ENCODE peak calls at places on chromosomes 16 and 17, in four cellular contexts. K, Z, F and D are unnamed samples.

GRCh38 chr16:24036038-24036543 is 200.3 kb downstream of the PRKCB start:
- DNase-seq in K (no peak), Z (no peak), F (no peak), D (no peak)

GRCh38 chr16:77636615-77637014 is 85.7 kb upstream of the NUDT7 start:
- DNase-seq in K (no peak), F (no peak), Z (no peak), D (no peak)

GRCh38 chr16:55907661-55908060 is 32.5 kb upstream of the CES5A start:
- DNase-seq in F (no peak), K (no peak), Z (no peak), D (no peak)

GRCh38 chr16:47136101-47136820 is 7.5 kb downstream of the NETO2 start:
- DNase-seq in K (no peak), Z (no peak), F (no peak), D (peak)

GRCh38 chr16:68760671-68761275 is 23.7 kb downstream of the CDH1 start:
- DNase-seq in K (no peak), F (no peak), Z (no peak), D (peak)

GRCh38 chr16:3570420-3571062 is 6.7 kb downstream of the NLRC3 start:
- DNase-seq in Z (no peak), K (no peak), F (no peak), D (no peak)

GRCh38 chr17:16818340-16818739 is 128.3 kb downstream of the CCDC144A start:
- DNase-seq in Z (no peak), K (peak), F (no peak), D (no peak)

GRCh38 chr17:34740936-34741515 is 161.6 kb downstream of the TMEM132E start:
- DNase-seq in K (no peak), F (no peak), Z (no peak), D (no peak)

GRCh38 chr16:27444015-27444414 is 42.0 kb downstream of the IL21R start:
- DNase-seq in F (peak), Z (no peak), K (no peak), D (no peak)

GRCh38 chr16:5541356-5541755 is 443.8 kb upstream of the EEF2KMT start:
- DNase-seq in K (no peak), F (no peak), Z (no peak), D (no peak)

GRCh38 chr17:50346313-50347086 is 574 bp downstream of the XYLT2 start:
- DNase-seq in F (no peak), Z (no peak), K (peak), D (peak)

GRCh38 chr17:55446581-55447205 is 25.1 kb upstream of the MMD start:
- DNase-seq in Z (no peak), K (no peak), F (no peak), D (no peak)

GRCh38 chr17:45235071-45236001 is 13.7 kb downstream of the FMNL1 start:
- DNase-seq in K (peak), Z (peak), F (peak), D (peak)

GRCh38 chr17:16171613-16172012 is 43.7 kb downstream of the NCOR1 start:
- DNase-seq in Z (no peak), F (no peak), K (no peak), D (no peak)

GRCh38 chr16:79519448-79519847 is 81.1 kb downstream of the MAF start:
- DNase-seq in K (no peak), F (no peak), Z (no peak), D (peak)

GRCh38 chr17:1180958-1181768 is 1.4 kb upstream of the ABR start:
- DNase-seq in F (no peak), Z (no peak), K (peak), D (peak)

GRCh38 chr16:53061701-53062159 is 6.9 kb downstream of the CHD9 start:
- DNase-seq in K (no peak), F (no peak), Z (no peak), D (peak)

GRCh38 chr17:1452836-1453235 is 3.2 kb downstream of the CRK start:
- DNase-seq in Z (no peak), K (no peak), F (no peak), D (no peak)

GRCh38 chr16:24539850-24540484 is 601 bp downstream of the RBBP6 start:
- DNase-seq in Z (no peak), F (peak), K (peak), D (peak)

DNA sequence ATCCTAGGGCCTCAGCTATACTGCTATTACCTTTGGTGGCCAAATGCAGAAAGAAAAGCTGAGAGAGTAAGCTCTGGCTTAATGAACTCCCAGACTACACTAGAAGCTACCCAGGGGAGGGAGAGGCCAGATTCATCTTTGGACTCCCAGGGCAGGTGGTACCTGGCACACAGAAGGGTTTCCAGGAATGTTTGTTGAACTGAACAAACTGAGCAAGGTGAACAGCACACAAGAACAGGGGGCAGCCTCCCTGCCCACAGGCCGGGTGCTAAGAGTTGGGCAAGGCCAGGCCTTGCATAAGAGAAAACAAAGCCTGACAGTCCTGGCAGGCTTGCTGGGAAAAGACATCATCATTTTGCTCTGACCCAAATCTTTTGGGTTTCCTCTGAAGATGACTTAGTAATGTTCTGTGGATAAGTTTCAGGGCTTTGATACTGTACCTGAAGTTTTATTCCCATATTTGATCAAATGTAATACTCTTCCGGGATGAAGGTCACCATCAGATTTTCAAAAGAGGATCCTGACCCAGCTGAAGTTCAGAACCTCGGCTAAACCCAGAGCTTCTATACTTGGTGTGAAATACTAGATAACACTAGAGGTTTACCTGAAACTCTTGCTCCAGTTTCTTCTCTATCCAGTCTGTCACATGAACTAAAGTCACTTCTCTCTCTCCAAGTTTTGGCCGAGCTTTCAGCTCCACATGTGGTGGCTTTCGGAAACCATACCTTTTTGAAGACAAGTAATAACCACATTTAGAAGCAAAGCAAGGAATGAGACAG is 20.5 kb upstream of the ERN1 start:
- DNase-seq in F (peak), K (no peak), Z (peak), D (no peak)
- TF ChIP-seq CTCF in F (no peak), K (no peak), Z (no peak), D (no peak)

GRCh38 chr16:87930456-87930855 is 5.9 kb downstream of the CA5A start:
- DNase-seq in F (no peak), Z (no peak), K (no peak), D (peak)
- TF ChIP-seq CTCF in F (peak), Z (no peak), K (peak), D (no peak)

GRCh38 chr17:74212913-74213791 is at the start of gene TTYH2:
- DNase-seq in K (peak), F (peak), Z (peak), D (peak)
- TF ChIP-seq CTCF in K (no peak), F (peak), Z (no peak), D (peak)

DNA sequence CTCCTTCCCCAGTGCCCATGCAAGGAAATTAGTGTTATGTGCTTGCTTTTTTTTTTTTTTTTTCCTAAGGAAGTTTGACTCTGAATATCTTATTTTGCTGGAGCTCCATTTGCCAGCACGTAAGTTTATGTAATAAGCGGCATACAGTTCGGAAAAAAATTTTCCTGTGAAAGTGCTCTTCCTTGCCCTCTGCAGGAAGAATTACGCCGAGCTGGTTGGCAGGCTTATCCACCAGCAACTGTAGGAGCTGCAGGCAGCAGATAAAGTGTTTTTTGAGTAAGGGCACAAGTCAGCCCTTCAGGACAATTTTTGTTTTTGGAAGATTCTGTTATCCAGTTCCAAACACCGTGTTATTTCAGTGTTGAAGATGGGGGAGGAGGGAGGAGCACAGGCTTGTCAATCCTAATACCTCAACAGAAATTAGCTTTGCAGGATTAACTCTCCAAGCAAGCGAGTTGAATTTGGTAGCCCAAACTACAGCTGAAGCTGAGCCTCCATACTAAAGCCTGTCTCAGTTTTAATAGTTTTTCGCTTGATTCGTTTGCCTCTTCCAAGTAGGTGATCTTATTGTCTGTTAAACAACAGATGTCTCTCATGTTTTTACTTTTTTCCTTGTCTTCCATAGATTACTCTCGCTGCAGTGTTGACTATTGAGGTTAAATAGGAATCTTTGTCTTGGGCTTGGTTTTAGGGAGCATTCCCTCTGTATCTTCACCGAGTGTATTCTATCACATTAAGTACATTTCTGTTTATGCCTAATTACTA is 1.1 kb downstream of the SPECC1 start:
- DNase-seq in Z (peak), K (peak), F (peak), D (no peak)
- TF ChIP-seq CTCF in Z (peak), K (peak), F (peak), D (no peak)

GRCh38 chr17:39763046-39763800 is 25.5 kb downstream of the GRB7 start:
- DNase-seq in K (no peak), Z (no peak), F (no peak), D (no peak)

GRCh38 chr17:39765766-39766165 is 28.0 kb downstream of the GRB7 start:
- DNase-seq in K (no peak), F (no peak), Z (no peak), D (no peak)

GRCh38 chr17:39761861-39762496 is 24.2 kb downstream of the GRB7 start:
- DNase-seq in K (no peak), F (no peak), Z (no peak), D (peak)

GRCh38 chr17:39767147-39767546 is 29.4 kb downstream of the GRB7 start:
- DNase-seq in K (no peak), Z (no peak), F (no peak), D (peak)

DNA sequence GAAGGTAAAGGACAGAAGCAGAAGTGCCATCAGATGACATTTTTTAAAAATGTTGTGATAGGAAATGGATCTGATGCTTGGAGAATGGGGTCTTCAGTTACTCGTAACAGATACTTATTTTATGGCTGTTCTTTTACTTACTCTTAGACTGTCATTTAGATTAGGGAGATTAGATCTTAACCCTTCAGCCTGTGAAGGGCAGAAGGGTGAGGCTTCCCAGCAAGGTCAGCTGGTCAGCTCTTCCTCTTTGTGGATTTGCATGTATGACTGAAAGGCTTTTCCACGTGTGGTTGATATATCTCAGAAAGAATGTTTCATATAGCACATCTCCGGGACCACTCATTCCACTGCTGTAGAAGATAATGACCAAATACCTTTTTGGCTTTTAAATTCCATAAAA is 27.4 kb downstream of the GRB7 start:
- DNase-seq in K (no peak), Z (no peak), F (no peak), D (no peak)
- TF ChIP-seq CTCF in K (no peak), Z (no peak), F (no peak), D (no peak)

DNA sequence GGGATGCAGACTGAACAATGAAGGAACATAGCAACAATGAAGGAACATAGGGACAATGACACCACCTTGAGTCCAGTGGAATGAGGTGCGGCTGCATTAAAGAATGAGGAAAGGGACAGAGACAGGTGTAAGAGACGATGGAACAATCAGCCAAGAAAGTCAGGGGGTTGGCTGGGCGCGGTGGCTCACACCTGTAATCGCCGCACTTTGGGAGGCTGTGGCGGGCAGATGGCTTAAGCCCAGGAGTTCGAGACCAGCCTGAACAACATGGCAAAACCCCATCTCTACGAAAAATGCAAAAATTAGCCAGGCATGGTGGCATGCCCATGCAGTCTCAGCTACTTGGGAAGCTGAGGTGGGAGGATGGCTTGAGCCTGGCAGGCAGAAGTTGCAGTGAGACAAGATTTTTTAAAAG is 13.6 kb upstream of the CBFB start:
- DNase-seq in Z (no peak), F (no peak), K (peak), D (peak)
- TF ChIP-seq CTCF in Z (no peak), F (no peak), K (peak), D (peak)

GRCh38 chr17:13024033-13024432 is 6.2 kb upstream of the ELAC2 start:
- DNase-seq in F (no peak), Z (no peak), K (peak), D (no peak)
- TF ChIP-seq CTCF in F (no peak), Z (no peak), K (no peak), D (no peak)

GRCh38 chr16:66373667-66374066 is 7.2 kb downstream of the CDH5 start:
- DNase-seq in Z (no peak), F (no peak), K (no peak), D (no peak)

GRCh38 chr16:66376577-66377326 is 10.3 kb downstream of the CDH5 start:
- DNase-seq in F (no peak), Z (no peak), K (no peak), D (no peak)

GRCh38 chr16:66374176-66374575 is 7.7 kb downstream of the CDH5 start:
- DNase-seq in K (no peak), Z (no peak), F (no peak), D (no peak)

GRCh38 chr16:66376114-66376513 is 9.6 kb downstream of the CDH5 start:
- DNase-seq in Z (no peak), F (no peak), K (no peak), D (no peak)

DNA sequence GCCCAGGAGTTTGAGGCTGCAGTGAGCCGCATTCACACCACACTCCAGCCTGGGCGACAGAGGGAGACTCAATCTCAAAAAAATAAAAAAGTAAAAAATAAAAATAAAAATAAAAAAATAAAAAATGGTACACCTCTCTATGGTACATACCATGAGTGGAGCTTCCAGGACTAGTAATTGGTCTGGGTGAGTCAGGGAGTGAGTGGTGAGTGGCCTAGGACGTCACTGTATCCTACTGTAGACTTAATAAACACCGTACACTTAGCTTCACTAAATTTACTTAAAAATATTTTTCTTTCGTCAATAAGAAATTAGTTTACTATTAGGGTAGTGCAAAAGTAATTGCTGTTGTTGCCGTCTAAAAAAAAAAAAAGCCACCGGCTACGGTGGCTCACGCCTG is 9.0 kb downstream of the CDH5 start:
- DNase-seq in K (no peak), F (no peak), Z (no peak), D (no peak)
- TF ChIP-seq CTCF in K (no peak), F (no peak), Z (no peak), D (no peak)

GRCh38 chr16:12896562-12896961 is 4.8 kb upstream of the SHISA9 start:
- DNase-seq in F (no peak), K (peak), Z (no peak), D (no peak)
- TF ChIP-seq CTCF in F (no peak), K (peak), Z (no peak), D (peak)

GRCh38 chr17:20293501-20293900 is 173.8 kb downstream of the LGALS9B start:
- DNase-seq in K (no peak), Z (no peak), F (no peak), D (no peak)
- TF ChIP-seq CTCF in K (no peak), Z (no peak), F (no peak), D (no peak)